ENCODE peak calls at places on chromosomes 12 and 14, in five cellular contexts. Q is T-helper 17 cell, U is MM.1S, S is AG09309, T is HFFc6. I is an unnamed sample.

GRCh38 chr14:92644601-92645515 is 103.6 kb downstream of the LGMN start:
- DNase-seq in Q (no peak), U (no peak), S (no peak), T (no peak), I (no peak)

GRCh38 chr12:131911851-131912525 is 17.1 kb upstream of the PUS1 start:
- DNase-seq in Q (no peak), U (no peak), S (no peak), T (no peak), I (no peak)

GRCh38 chr12:6386038-6386437 is 2.1 kb downstream of the LTBR start:
- DNase-seq in Q (no peak), U (no peak), S (no peak), T (no peak), I (no peak)

GRCh38 chr12:66804555-66804954 is 125.7 kb upstream of the GRIP1 start:
- DNase-seq in Q (no peak), U (no peak), S (no peak), T (no peak), I (no peak)

GRCh38 chr12:124747426-124748161 is 116.1 kb downstream of the SCARB1 start:
- DNase-seq in Q (no peak), U (no peak), S (peak), T (peak), I (no peak)

GRCh38 chr14:68113328-68113930 is 293.9 kb downstream of the RAD51B start:
- DNase-seq in Q (no peak), U (no peak), S (no peak), T (no peak), I (no peak)

GRCh38 chr12:75020068-75020557 is 189.5 kb downstream of the KCNC2 start:
- DNase-seq in Q (no peak), U (no peak), S (no peak), T (no peak), I (no peak)

GRCh38 chr14:65495196-65495595 is 82.7 kb downstream of the FUT8 start:
- DNase-seq in Q (no peak), U (no peak), S (no peak), T (no peak), I (no peak)

GRCh38 chr14:71061458-71061857 is 154.2 kb downstream of the PCNX1 start:
- DNase-seq in Q (no peak), U (no peak), S (no peak), T (peak), I (no peak)

GRCh38 chr14:60183724-60184596 is 18.8 kb upstream of the DHRS7 start:
- DNase-seq in Q (no peak), U (peak), S (peak), T (peak), I (peak)

GRCh38 chr12:113103756-113104450 is 31.7 kb downstream of the RASAL1 start:
- DNase-seq in Q (peak), U (no peak), S (no peak), T (no peak), I (no peak)

GRCh38 chr12:39412210-39412609 is 30.7 kb downstream of the KIF21A start:
- DNase-seq in Q (no peak), U (no peak), S (no peak), T (no peak), I (no peak)

GRCh38 chr14:103519043-103519836 is 3.4 kb downstream of the CKB start:
- DNase-seq in Q (no peak), U (no peak), S (no peak), T (peak), I (no peak)

GRCh38 chr12:101323255-101323654 is 43.4 kb downstream of the UTP20 start:
- DNase-seq in Q (no peak), U (no peak), S (no peak), T (no peak), I (no peak)

GRCh38 chr12:93237235-93237915 is 140.3 kb upstream of the NUDT4 start:
- DNase-seq in Q (no peak), U (no peak), S (peak), T (no peak), I (no peak)

GRCh38 chr12:119802472-119802871 is 74.6 kb downstream of the CIT start:
- DNase-seq in Q (no peak), U (no peak), S (peak), T (peak), I (no peak)

GRCh38 chr12:22415342-22416309 is 81.1 kb upstream of the ST8SIA1 start:
- DNase-seq in Q (no peak), U (no peak), S (peak), T (peak), I (no peak)

GRCh38 chr14:103194256-103195045 is 71.2 kb downstream of the TNFAIP2 start:
- DNase-seq in Q (no peak), U (no peak), S (peak), T (peak), I (no peak)

GRCh38 chr14:89899917-89900680 is 54.4 kb downstream of the EFCAB11 start:
- DNase-seq in Q (no peak), U (peak), S (no peak), T (no peak), I (no peak)

GRCh38 chr12:123094349-123095073 is 56.4 kb downstream of the PITPNM2 start:
- DNase-seq in Q (no peak), U (no peak), S (peak), T (peak), I (no peak)

GRCh38 chr12:85725991-85726390 is 110.2 kb downstream of the RASSF9 start:
- DNase-seq in Q (no peak), U (no peak), S (no peak), T (no peak), I (no peak)

GRCh38 chr12:63915105-63915830 is 70.8 kb downstream of the SRGAP1 start:
- DNase-seq in Q (no peak), U (no peak), S (peak), T (peak), I (no peak)

GRCh38 chr14:95787941-95788340 is 74.0 kb upstream of the TCL1A start:
- DNase-seq in Q (no peak), U (no peak), S (no peak), T (no peak), I (no peak)

GRCh38 chr12:111353603-111354295 is 15.1 kb downstream of the PHETA1 start:
- DNase-seq in Q (no peak), U (no peak), S (no peak), T (no peak), I (no peak)

GRCh38 chr14:61663312-61663974 is 31.9 kb upstream of the HIF1A start:
- DNase-seq in Q (no peak), U (peak), S (no peak), T (no peak), I (no peak)

GRCh38 chr12:100128509-100128908 is 14.2 kb downstream of the BLTP3B start:
- DNase-seq in Q (no peak), U (no peak), S (no peak), T (peak), I (no peak)

GRCh38 chr14:96603350-96604255 is 101.4 kb downstream of the PAPOLA start:
- DNase-seq in Q (no peak), U (no peak), S (no peak), T (no peak), I (no peak)

GRCh38 chr14:26412421-26412820 is 185.4 kb downstream of the NOVA1 start:
- DNase-seq in Q (no peak), U (no peak), S (no peak), T (no peak), I (no peak)

GRCh38 chr12:71602745-71603577 is 60.7 kb downstream of the ZFC3H1 start:
- DNase-seq in Q (no peak), U (no peak), S (no peak), T (no peak), I (no peak)

GRCh38 chr14:92653162-92653651 is 95.2 kb downstream of the LGMN start:
- DNase-seq in Q (no peak), U (no peak), S (no peak), T (no peak), I (no peak)

GRCh38 chr12:1779783-1780182 is 40.6 kb upstream of the LRTM2 start:
- DNase-seq in Q (no peak), U (no peak), S (no peak), T (peak), I (peak)

GRCh38 chr12:57941165-57941894 is at the start of gene ATP23:
- DNase-seq in Q (peak), U (peak), S (peak), T (peak), I (peak)